ENCODE peak calls at places on chromosomes 4 and X, in ten cellular contexts. One of them, this sample, is unnamed.

GRCh38 chrX:118197730-118198129 is 81.1 kb upstream of the KLHL13 start:
- DNase-seq in IMR-90: no peak
- DNase-seq in esophagus squamous epithelium: no peak
- DNase-seq in astrocyte: no peak
- DNase-seq in psoas muscle: no peak
- DNase-seq in heart left ventricle: no peak
- DNase-seq in sigmoid colon: no peak
- DNase-seq in CD8-positive, alpha-beta T cell: no peak
- DNase-seq in fibroblast of lung: no peak
- DNase-seq in prostate gland: no peak
- DNase-seq in this sample: no peak

GRCh38 chrX:53288173-53288572 is 6.8 kb upstream of the IQSEC2 start:
- DNase-seq in fibroblast of lung: peak; percentile 20
- DNase-seq in IMR-90: no peak
- DNase-seq in heart left ventricle: peak; percentile 51
- DNase-seq in psoas muscle: peak; percentile 78
- DNase-seq in prostate gland: no peak
- DNase-seq in astrocyte: no peak
- DNase-seq in esophagus squamous epithelium: no peak
- DNase-seq in CD8-positive, alpha-beta T cell: no peak
- DNase-seq in sigmoid colon: no peak
- DNase-seq in this sample: peak; percentile 61

GRCh38 chr4:150255610-150256580 is 177.7 kb downstream of the DCLK2 start:
- DNase-seq in CD8-positive, alpha-beta T cell: no peak
- DNase-seq in esophagus squamous epithelium: no peak
- DNase-seq in sigmoid colon: no peak
- DNase-seq in prostate gland: no peak
- DNase-seq in psoas muscle: no peak
- DNase-seq in heart left ventricle: no peak
- DNase-seq in astrocyte: no peak
- DNase-seq in fibroblast of lung: no peak
- DNase-seq in IMR-90: no peak
- DNase-seq in this sample: peak; percentile 29

GRCh38 chr4:93317571-93317970 is 511.0 kb upstream of the ATOH1 start:
- DNase-seq in CD8-positive, alpha-beta T cell: no peak
- DNase-seq in heart left ventricle: no peak
- DNase-seq in prostate gland: no peak
- DNase-seq in astrocyte: no peak
- DNase-seq in sigmoid colon: no peak
- DNase-seq in IMR-90: no peak
- DNase-seq in psoas muscle: no peak
- DNase-seq in esophagus squamous epithelium: no peak
- DNase-seq in fibroblast of lung: no peak
- DNase-seq in this sample: no peak

GRCh38 chr4:118034061-118034785 is at the start of gene NDST3:
- DNase-seq in IMR-90: peak; percentile 31
- DNase-seq in psoas muscle: peak; percentile 32
- DNase-seq in CD8-positive, alpha-beta T cell: no peak
- DNase-seq in prostate gland: peak; percentile 21
- DNase-seq in fibroblast of lung: peak; percentile 77
- DNase-seq in heart left ventricle: no peak
- DNase-seq in astrocyte: peak; percentile 65
- DNase-seq in sigmoid colon: no peak
- DNase-seq in esophagus squamous epithelium: no peak
- DNase-seq in this sample: no peak

GRCh38 chr4:97923096-97923495 is 220.2 kb downstream of the STPG2 start:
- DNase-seq in astrocyte: no peak
- DNase-seq in esophagus squamous epithelium: no peak
- DNase-seq in fibroblast of lung: no peak
- DNase-seq in heart left ventricle: no peak
- DNase-seq in psoas muscle: no peak
- DNase-seq in IMR-90: no peak
- DNase-seq in sigmoid colon: no peak
- DNase-seq in CD8-positive, alpha-beta T cell: no peak
- DNase-seq in prostate gland: no peak
- DNase-seq in this sample: no peak

GRCh38 chrX:116272328-116272727 is 101.8 kb downstream of the AGTR2 start:
- DNase-seq in heart left ventricle: no peak
- DNase-seq in IMR-90: peak; percentile 69
- DNase-seq in prostate gland: no peak
- DNase-seq in CD8-positive, alpha-beta T cell: no peak
- DNase-seq in esophagus squamous epithelium: no peak
- DNase-seq in astrocyte: peak; percentile 96
- DNase-seq in sigmoid colon: no peak
- DNase-seq in psoas muscle: no peak
- DNase-seq in fibroblast of lung: peak; percentile 96
- DNase-seq in this sample: no peak

GRCh38 chr4:139642364-139642763 is 23.3 kb upstream of the MGST2 start:
- DNase-seq in heart left ventricle: no peak
- DNase-seq in sigmoid colon: no peak
- DNase-seq in prostate gland: no peak
- DNase-seq in astrocyte: peak; percentile 79
- DNase-seq in IMR-90: peak; percentile 75
- DNase-seq in fibroblast of lung: peak; percentile 84
- DNase-seq in psoas muscle: no peak
- DNase-seq in CD8-positive, alpha-beta T cell: no peak
- DNase-seq in esophagus squamous epithelium: no peak
- DNase-seq in this sample: no peak

GRCh38 chrX:24676403-24677024 is 17.2 kb upstream of the POLA1 start:
- DNase-seq in fibroblast of lung: no peak
- DNase-seq in astrocyte: no peak
- DNase-seq in sigmoid colon: no peak
- DNase-seq in CD8-positive, alpha-beta T cell: no peak
- DNase-seq in IMR-90: no peak
- DNase-seq in psoas muscle: no peak
- DNase-seq in prostate gland: no peak
- DNase-seq in heart left ventricle: no peak
- DNase-seq in esophagus squamous epithelium: no peak
- DNase-seq in this sample: no peak

GRCh38 chr4:3485011-3485881 is 22.1 kb downstream of the DOK7 start:
- DNase-seq in esophagus squamous epithelium: no peak
- DNase-seq in sigmoid colon: no peak
- DNase-seq in fibroblast of lung: no peak
- DNase-seq in psoas muscle: no peak
- DNase-seq in CD8-positive, alpha-beta T cell: no peak
- DNase-seq in heart left ventricle: no peak
- DNase-seq in prostate gland: no peak
- DNase-seq in IMR-90: no peak
- DNase-seq in astrocyte: no peak
- DNase-seq in this sample: no peak

GRCh38 chr4:114037981-114038380 is 58.5 kb upstream of the ARSJ start:
- DNase-seq in sigmoid colon: no peak
- DNase-seq in IMR-90: no peak
- DNase-seq in esophagus squamous epithelium: no peak
- DNase-seq in fibroblast of lung: no peak
- DNase-seq in heart left ventricle: no peak
- DNase-seq in astrocyte: no peak
- DNase-seq in prostate gland: no peak
- DNase-seq in psoas muscle: no peak
- DNase-seq in CD8-positive, alpha-beta T cell: no peak
- DNase-seq in this sample: no peak
- H3K4me1 ChIP-seq in sigmoid colon: no peaks in the 10 kb centered on the region
- H3K4me1 ChIP-seq in IMR-90: peaks cover 4% of the 10 kb centered on the region
- H3K4me1 ChIP-seq in esophagus squamous epithelium: no peaks in the 10 kb centered on the region
- H3K4me1 ChIP-seq in fibroblast of lung: peaks cover 5% of the 10 kb centered on the region
- H3K4me1 ChIP-seq in heart left ventricle: no peaks in the 10 kb centered on the region
- H3K4me1 ChIP-seq in astrocyte: peaks cover 6% of the 10 kb centered on the region
- H3K4me1 ChIP-seq in prostate gland: no peaks in the 10 kb centered on the region
- H3K4me1 ChIP-seq in psoas muscle: no peaks in the 10 kb centered on the region
- H3K4me1 ChIP-seq in CD8-positive, alpha-beta T cell: peaks cover 3% of the 10 kb centered on the region
- H3K4me1 ChIP-seq in this sample: no peaks in the 10 kb centered on the region

GRCh38 chrX:154483325-154483724 is 3.1 kb downstream of the UBL4A start:
- DNase-seq in CD8-positive, alpha-beta T cell: no peak
- DNase-seq in fibroblast of lung: no peak
- DNase-seq in heart left ventricle: no peak
- DNase-seq in sigmoid colon: no peak
- DNase-seq in esophagus squamous epithelium: no peak
- DNase-seq in astrocyte: no peak
- DNase-seq in prostate gland: no peak
- DNase-seq in IMR-90: no peak
- DNase-seq in psoas muscle: no peak
- DNase-seq in this sample: no peak
- TF ChIP-seq CTCF in CD8-positive, alpha-beta T cell: no peak
- TF ChIP-seq CTCF in fibroblast of lung: no peak
- TF ChIP-seq CTCF in heart left ventricle: no peak
- TF ChIP-seq CTCF in sigmoid colon: no peak
- TF ChIP-seq CTCF in esophagus squamous epithelium: no peak
- TF ChIP-seq CTCF in astrocyte: no peak
- TF ChIP-seq CTCF in prostate gland: no peak
- TF ChIP-seq CTCF in IMR-90: no peak
- TF ChIP-seq CTCF in psoas muscle: no peak
- TF ChIP-seq CTCF in this sample: no peak

DNA sequence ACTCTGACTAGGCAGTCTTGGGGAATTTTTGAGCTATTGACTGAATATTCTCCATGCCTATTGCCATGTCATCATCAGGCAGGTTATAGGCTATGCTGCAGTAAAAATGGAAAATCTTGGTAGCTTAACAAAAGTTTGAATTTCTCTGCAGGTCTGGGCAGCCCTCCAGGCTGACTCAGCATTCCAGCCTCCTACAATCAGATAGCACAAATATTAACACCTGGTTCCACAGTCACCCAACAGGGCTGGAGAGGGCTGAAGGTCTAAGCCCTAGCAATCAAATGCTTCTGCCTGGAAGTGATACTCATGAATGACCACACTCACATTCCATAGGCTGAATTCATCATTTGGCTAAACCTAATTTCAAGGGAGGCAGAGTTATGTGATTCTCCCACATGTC is 9.6 kb upstream of the PPP3CA start:
- DNase-seq in prostate gland: no peak
- DNase-seq in psoas muscle: no peak
- DNase-seq in sigmoid colon: no peak
- DNase-seq in fibroblast of lung: peak; percentile 99
- DNase-seq in heart left ventricle: no peak
- DNase-seq in CD8-positive, alpha-beta T cell: no peak
- DNase-seq in esophagus squamous epithelium: no peak
- DNase-seq in astrocyte: peak; percentile 100
- DNase-seq in IMR-90: peak; percentile 95
- DNase-seq in this sample: no peak
- H3K27ac ChIP-seq in prostate gland: no peak overlapping the region
- H3K27ac ChIP-seq in psoas muscle: no peak overlapping the region
- H3K27ac ChIP-seq in sigmoid colon: no peak overlapping the region
- H3K27ac ChIP-seq in fibroblast of lung: peak overlapping the region; percentile 91
- H3K27ac ChIP-seq in heart left ventricle: no peak overlapping the region
- H3K27ac ChIP-seq in CD8-positive, alpha-beta T cell: no peak overlapping the region
- H3K27ac ChIP-seq in esophagus squamous epithelium: no peak overlapping the region
- H3K27ac ChIP-seq in astrocyte: peak overlapping the region; percentile 93
- H3K27ac ChIP-seq in IMR-90: peak overlapping the region; percentile 19
- H3K27ac ChIP-seq in this sample: no peak overlapping the region

GRCh38 chr4:72876946-72877345 is 192.6 kb downstream of the COX18 start:
- DNase-seq in IMR-90: no peak
- DNase-seq in heart left ventricle: no peak
- DNase-seq in CD8-positive, alpha-beta T cell: no peak
- DNase-seq in fibroblast of lung: no peak
- DNase-seq in prostate gland: no peak
- DNase-seq in astrocyte: no peak
- DNase-seq in esophagus squamous epithelium: no peak
- DNase-seq in sigmoid colon: no peak
- DNase-seq in psoas muscle: no peak
- DNase-seq in this sample: no peak
- H3K4me1 ChIP-seq in IMR-90: no peaks in the 10 kb centered on the region
- H3K4me1 ChIP-seq in heart left ventricle: no peaks in the 10 kb centered on the region
- H3K4me1 ChIP-seq in CD8-positive, alpha-beta T cell: no peaks in the 10 kb centered on the region
- H3K4me1 ChIP-seq in fibroblast of lung: no peaks in the 10 kb centered on the region
- H3K4me1 ChIP-seq in prostate gland: no peaks in the 10 kb centered on the region
- H3K4me1 ChIP-seq in astrocyte: no peaks in the 10 kb centered on the region
- H3K4me1 ChIP-seq in esophagus squamous epithelium: no peaks in the 10 kb centered on the region
- H3K4me1 ChIP-seq in sigmoid colon: no peaks in the 10 kb centered on the region
- H3K4me1 ChIP-seq in psoas muscle: no peaks in the 10 kb centered on the region
- H3K4me1 ChIP-seq in this sample: no peaks in the 10 kb centered on the region

DNA sequence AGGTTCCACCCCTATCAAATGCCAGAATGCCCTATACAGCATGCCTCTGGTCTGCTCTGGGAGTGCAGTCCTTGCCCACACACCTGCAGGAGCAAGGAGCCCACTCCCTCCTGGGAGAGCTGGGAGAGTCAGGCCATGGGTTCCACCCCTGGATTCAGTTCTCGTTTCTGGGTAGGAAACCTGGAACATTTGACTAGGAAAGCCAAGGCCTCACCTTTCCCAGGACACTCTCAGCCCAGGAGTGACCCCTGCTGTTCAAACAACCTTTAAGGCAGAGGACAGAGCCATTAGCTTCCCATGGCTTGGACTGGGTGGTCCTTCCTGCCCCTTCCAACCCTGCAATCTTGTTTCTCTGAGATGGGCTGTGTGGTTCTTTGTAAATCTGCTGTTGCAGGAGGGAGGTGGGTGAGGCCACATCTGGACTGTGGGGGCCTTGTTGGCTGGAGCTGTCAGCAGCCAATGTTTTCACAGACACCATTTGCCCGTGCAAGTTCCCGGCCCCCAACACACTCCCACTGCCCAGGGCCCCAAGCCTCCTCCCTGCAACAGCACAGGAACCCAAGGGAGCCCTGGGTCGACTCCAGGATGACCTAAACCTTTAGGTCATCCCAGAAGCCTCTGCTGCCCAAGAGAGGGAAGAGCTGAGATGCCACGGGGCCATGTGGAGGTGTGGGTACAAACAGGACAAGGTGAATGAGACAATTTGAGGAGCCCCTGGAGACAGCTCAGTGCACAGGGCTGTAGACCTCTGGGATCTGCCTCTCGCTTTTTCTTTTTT is 104.4 kb downstream of the PJA1 start:
- DNase-seq in astrocyte: peak; percentile 10
- DNase-seq in CD8-positive, alpha-beta T cell: no peak
- DNase-seq in psoas muscle: no peak
- DNase-seq in esophagus squamous epithelium: no peak
- DNase-seq in IMR-90: peak; percentile 31
- DNase-seq in sigmoid colon: no peak
- DNase-seq in fibroblast of lung: peak; percentile 23
- DNase-seq in heart left ventricle: peak; percentile 38
- DNase-seq in prostate gland: peak; percentile 18
- DNase-seq in this sample: peak; percentile 26
- TF ChIP-seq CTCF in astrocyte: peak; percentile 17
- TF ChIP-seq CTCF in CD8-positive, alpha-beta T cell: no peak
- TF ChIP-seq CTCF in psoas muscle: peak; percentile 29
- TF ChIP-seq CTCF in esophagus squamous epithelium: no peak
- TF ChIP-seq CTCF in IMR-90: peak; percentile 50
- TF ChIP-seq CTCF in sigmoid colon: peak; percentile 37
- TF ChIP-seq CTCF in fibroblast of lung: peak; percentile 51
- TF ChIP-seq CTCF in heart left ventricle: peak; percentile 56
- TF ChIP-seq CTCF in prostate gland: peak; percentile 46
- TF ChIP-seq CTCF in this sample: peak; percentile 66

This sample was measured in left ventricle myocardium inferior.